ENCODE peak calls at places on chromosomes 7 and 10, in eight cellular contexts. I is HTR-8/SVneo; Y is tibial artery; U is amniotic epithelial cell; N is stimulated activated CD4-positive, alpha-beta T cell treated with anti-CD3 and anti-CD28 coated beads, Interleukin-15, amount 100 ng/mL, for 24 hours; S is activated CD4-positive, alpha-beta memory T cell treated with anti-CD3 and anti-CD28 coated beads for 36 hours; O is cardiac muscle cell; C is fibroblast of mammary gland. E is an unnamed sample.

GRCh38 chr7:81399461-81399860 is 370.4 kb downstream of the HGF start:
- DNase-seq in N (no peak), S (no peak), O (no peak), Y (no peak), C (no peak), U (peak), I (no peak), E (no peak)

GRCh38 chr10:653991-654646 is 35.3 kb downstream of the DIP2C start:
- DNase-seq in I (no peak), S (no peak), C (no peak), N (no peak), U (peak), O (no peak), Y (no peak), E (no peak)

GRCh38 chr10:76119515-76119914 is 688.1 kb downstream of the LRMDA start:
- DNase-seq in S (no peak), U (peak), C (peak), N (no peak), Y (no peak), I (no peak), O (no peak), E (no peak)

GRCh38 chr10:101367569-101368453 is 13.8 kb downstream of the BTRC start:
- DNase-seq in N (peak), U (peak), O (no peak), C (peak), S (peak), I (peak), Y (no peak), E (no peak)

GRCh38 chr10:118472415-118472814 is 123.0 kb downstream of the PRLHR start:
- DNase-seq in N (no peak), Y (no peak), C (peak), S (no peak), O (no peak), I (no peak), U (no peak), E (no peak)

GRCh38 chr10:116067825-116068224 is 205.2 kb downstream of the GFRA1 start:
- DNase-seq in I (no peak), O (no peak), Y (no peak), N (no peak), U (no peak), C (no peak), S (no peak), E (no peak)

GRCh38 chr7:106813705-106814305 is 51.3 kb upstream of the PIK3CG start:
- DNase-seq in S (no peak), Y (no peak), U (peak), C (peak), O (no peak), I (no peak), N (no peak), E (no peak)

GRCh38 chr10:30637881-30638467 is 8.4 kb upstream of the LYZL2 start:
- DNase-seq in C (peak), N (peak), Y (no peak), O (no peak), S (peak), I (peak), U (peak), E (no peak)

GRCh38 chr10:6228647-6229046 is 25.9 kb downstream of the PFKFB3 start:
- DNase-seq in O (no peak), N (no peak), I (no peak), Y (no peak), S (no peak), U (no peak), C (no peak), E (no peak)

GRCh38 chr7:25069900-25070443 is 55.1 kb downstream of the CYCS start:
- DNase-seq in O (peak), C (peak), Y (peak), I (peak), S (peak), N (peak), U (peak), E (no peak)

GRCh38 chr10:114486938-114487814 is 82.9 kb upstream of the AFAP1L2 start:
- DNase-seq in S (peak), N (no peak), I (no peak), U (no peak), C (peak), O (no peak), Y (no peak), E (no peak)

GRCh38 chr10:49744091-49744685 is 17.9 kb downstream of the OGDHL start:
- DNase-seq in I (no peak), Y (no peak), S (no peak), O (no peak), C (no peak), N (no peak), U (no peak), E (no peak)

GRCh38 chr7:36083626-36084380 is 69.3 kb upstream of the EEPD1 start:
- DNase-seq in Y (no peak), O (no peak), N (no peak), S (no peak), U (no peak), C (no peak), I (no peak), E (no peak)

GRCh38 chr10:11074536-11075267 is 57.0 kb downstream of the CELF2 start:
- DNase-seq in I (no peak), O (no peak), C (no peak), S (peak), Y (no peak), N (no peak), U (no peak), E (no peak)

GRCh38 chr10:132107211-132107946 is 41.6 kb downstream of the JAKMIP3 start:
- DNase-seq in Y (no peak), U (no peak), N (no peak), C (no peak), S (no peak), I (no peak), O (no peak), E (no peak)

GRCh38 chr7:77538186-77538907 is 1.3 kb downstream of the PTPN12 start:
- DNase-seq in N (peak), O (peak), S (peak), U (peak), Y (peak), I (peak), C (peak), E (peak)

GRCh38 chr10:33653584-33654367 is 319.3 kb upstream of the NRP1 start:
- DNase-seq in S (no peak), N (no peak), I (no peak), U (peak), O (no peak), Y (no peak), C (peak), E (no peak)

GRCh38 chr10:94012834-94013830 is 19.4 kb downstream of the PLCE1 start:
- DNase-seq in O (no peak), N (no peak), Y (no peak), S (no peak), U (no peak), I (no peak), C (peak), E (no peak)

GRCh38 chr10:6050801-6051445 is 11.2 kb downstream of the IL2RA start:
- DNase-seq in N (peak), I (peak), Y (peak), O (no peak), S (peak), C (peak), U (peak), E (peak)

GRCh38 chr7:121274467-121274866 is 54.3 kb upstream of the WNT16 start:
- DNase-seq in Y (no peak), S (no peak), U (no peak), N (no peak), O (no peak), C (no peak), I (no peak), E (no peak)

GRCh38 chr10:104150206-104150605 is 28.2 kb downstream of the SFR1 start:
- DNase-seq in I (no peak), O (no peak), C (no peak), U (no peak), Y (no peak), N (no peak), S (no peak), E (no peak)

GRCh38 chr10:69087600-69088470 is at the start of gene SRGN:
- DNase-seq in U (peak), I (peak), Y (peak), O (no peak), N (peak), S (peak), C (peak), E (peak)

GRCh38 chr10:75430000-75430763 is 1.2 kb upstream of the LRMDA start:
- DNase-seq in U (peak), O (no peak), Y (peak), S (no peak), C (no peak), N (no peak), I (peak), E (no peak)

E was measured in natural killer cell treated with Interleukin-12 subunit alpha and Interleukin-12 subunit beta and Interleukin-15 and Interleukin-18, amount 100 ng/mL, for 72 hours.